ENCODE peak calls at places on chromosome 9, in seven cellular contexts. Q is natural killer cell; D is CD4-positive, alpha-beta T cell; K is stimulated activated CD4-positive, alpha-beta T cell treated with anti-CD3 and anti-CD28 coated beads, Interleukin-4, amount 100 ng/mL, for 4 hours; X is AG20443; G is germinal center; T is hypothalamus. U is an unnamed sample.

GRCh38 chr9:33742519-33742918 is 52.8 kb upstream of the PRSS3 start:
- DNase-seq in Q (no peak), D (no peak), K (no peak), X (no peak), G (no peak), T (no peak), U (no peak)

GRCh38 chr9:114037961-114038723 is 40.0 kb downstream of the AMBP start:
- DNase-seq in Q (no peak), D (no peak), K (no peak), X (no peak), G (no peak), T (no peak), U (no peak)

GRCh38 chr9:116806075-116806474 is 119.0 kb downstream of the TRIM32 start:
- DNase-seq in Q (no peak), D (no peak), K (no peak), X (no peak), G (no peak), T (no peak), U (no peak)

GRCh38 chr9:79800578-79800977 is 228.8 kb downstream of the TLE4 start:
- DNase-seq in Q (no peak), D (no peak), K (no peak), X (peak), G (no peak), T (no peak), U (no peak)

GRCh38 chr9:134894136-134894860 is 13.7 kb downstream of the FCN2 start:
- DNase-seq in Q (no peak), D (no peak), K (no peak), X (no peak), G (no peak), T (no peak), U (no peak)

GRCh38 chr9:131500377-131500776 is 2.3 kb upstream of the POMT1 start:
- DNase-seq in Q (no peak), D (peak), K (peak), X (no peak), G (no peak), T (no peak), U (peak)

GRCh38 chr9:132078369-132079356 is 1.0 kb downstream of the MED27 start:
- DNase-seq in Q (peak), D (peak), K (peak), X (peak), G (peak), T (no peak), U (peak)

GRCh38 chr9:87324613-87325194 is 173.0 kb upstream of the DAPK1 start:
- DNase-seq in Q (no peak), D (no peak), K (no peak), X (peak), G (peak), T (no peak), U (no peak)

GRCh38 chr9:6407778-6408177 is 5.2 kb upstream of the UHRF2 start:
- DNase-seq in Q (no peak), D (no peak), K (no peak), X (no peak), G (no peak), T (no peak), U (no peak)

GRCh38 chr9:4020747-4021296 is 279.0 kb downstream of the GLIS3 start:
- DNase-seq in Q (no peak), D (no peak), K (no peak), X (no peak), G (no peak), T (no peak), U (no peak)

GRCh38 chr9:80796662-80797426 is 892.5 kb downstream of the TLE1 start:
- DNase-seq in Q (no peak), D (no peak), K (no peak), X (no peak), G (no peak), T (no peak), U (no peak)

GRCh38 chr9:85741112-85741874 is 461 bp downstream of the AGTPBP1 start:
- DNase-seq in Q (peak), D (peak), K (peak), X (peak), G (peak), T (peak), U (peak)

GRCh38 chr9:107137495-107138202 is 145.4 kb upstream of the RAD23B start:
- DNase-seq in Q (no peak), D (no peak), K (no peak), X (peak), G (peak), T (no peak), U (no peak)

GRCh38 chr9:134358968-134359319 is 32.7 kb downstream of the RXRA start:
- DNase-seq in Q (no peak), D (no peak), K (no peak), X (no peak), G (no peak), T (no peak), U (no peak)

GRCh38 chr9:16121593-16121992 is 568.8 kb downstream of the CCDC171 start:
- DNase-seq in Q (no peak), D (no peak), K (no peak), X (peak), G (no peak), T (no peak), U (no peak)

GRCh38 chr9:81801190-81801589 is 111.8 kb upstream of the TLE1 start:
- DNase-seq in Q (no peak), D (no peak), K (no peak), X (peak), G (no peak), T (no peak), U (no peak)

GRCh38 chr9:91426123-91426745 is 2.6 kb upstream of the NFIL3 start:
- DNase-seq in Q (no peak), D (no peak), K (no peak), X (peak), G (peak), T (no peak), U (no peak)

GRCh38 chr9:116320180-116320799 is 166.7 kb downstream of the PAPPA start:
- DNase-seq in Q (no peak), D (no peak), K (no peak), X (no peak), G (no peak), T (no peak), U (no peak)

U was measured in activated T-helper 9 cell treated with anti-CD3 and anti-CD28 coated beads, Interleukin-2, amount 50 U/mL, for 16 hours.